ENCODE peak calls at places on chromosomes 3 and 15, in ten cellular contexts. O is upper lobe of left lung; S is central memory CD8-positive, alpha-beta T cell; U is activated naive CD4-positive, alpha-beta T cell treated with anti-CD3 and anti-CD28 coated beads, Interleukin-2, amount 50 U/mL, for 72 hours; P is Right ventricle myocardium superior; X is GM12878; I is GM23338; D is heart right ventricle; B is left lung; Z is CD4-positive, alpha-beta T cell. H is an unnamed sample.

GRCh38 chr15:78830514-78831228 is 19.4 kb upstream of the ADAMTS7 start:
- ATAC-seq in P (no peak), I (peak), Z (peak), S (no peak), O (peak), D (peak), B (no peak), U (peak), X (peak), H (peak)

GRCh38 chr3:42829083-42829627 is 19.9 kb downstream of the ACKR2 start:
- ATAC-seq in I (no peak), U (no peak), B (no peak), X (no peak), S (no peak), O (no peak), Z (no peak), P (no peak), D (no peak), H (no peak)

GRCh38 chr15:63364293-63365003 is 17.2 kb downstream of the CA12 start:
- ATAC-seq in I (no peak), B (no peak), U (no peak), S (no peak), Z (no peak), D (peak), O (no peak), X (no peak), P (peak), H (no peak)

GRCh38 chr3:52428151-52429005 is 16.5 kb downstream of the SEMA3G start:
- ATAC-seq in P (peak), Z (peak), O (peak), I (peak), X (peak), D (peak), U (peak), S (no peak), B (peak), H (peak)

GRCh38 chr3:127304121-127304744 is 16.4 kb upstream of the PRR20G start:
- ATAC-seq in I (peak), X (peak), S (no peak), D (no peak), B (peak), Z (no peak), O (peak), P (peak), U (no peak), H (no peak)

GRCh38 chr3:183134844-183135243 is 27.7 kb downstream of the LAMP3 start:
- ATAC-seq in O (peak), D (no peak), P (no peak), B (peak), X (no peak), Z (no peak), S (no peak), U (no peak), I (no peak), H (no peak)

GRCh38 chr15:40846846-40847224 is 3.0 kb downstream of the SPINT1 start:
- ATAC-seq in P (no peak), O (no peak), S (no peak), Z (no peak), B (peak), U (no peak), D (no peak), I (no peak), X (peak), H (no peak)

GRCh38 chr3:53230789-53231188 is 25.0 kb downstream of the TKT start:
- ATAC-seq in S (no peak), X (no peak), D (no peak), U (no peak), I (no peak), Z (no peak), B (no peak), O (no peak), P (no peak), H (no peak)

GRCh38 chr15:36817776-36818175 is 238.3 kb downstream of the CDIN1 start:
- ATAC-seq in Z (no peak), X (no peak), S (no peak), U (no peak), P (no peak), I (no peak), B (no peak), D (no peak), O (no peak), H (no peak)

GRCh38 chr3:70383360-70383831 is 71.0 kb upstream of the MDFIC2 start:
- ATAC-seq in X (peak), O (no peak), U (no peak), D (no peak), P (no peak), Z (no peak), B (no peak), S (no peak), I (no peak), H (no peak)

GRCh38 chr3:9012521-9012920 is 49.2 kb upstream of the RAD18 start:
- ATAC-seq in X (no peak), Z (no peak), U (peak), I (no peak), B (no peak), S (no peak), D (no peak), P (no peak), O (no peak), H (peak)

GRCh38 chr15:64029111-64029510 is 17.2 kb downstream of the DAPK2 start:
- ATAC-seq in D (no peak), X (no peak), O (no peak), P (no peak), S (no peak), I (no peak), Z (no peak), B (no peak), U (no peak), H (peak)

GRCh38 chr3:152299243-152299976 is 30.7 kb downstream of the MBNL1 start:
- ATAC-seq in O (no peak), P (peak), D (peak), Z (peak), S (peak), U (peak), X (peak), I (peak), B (peak), H (peak)

GRCh38 chr3:113103588-113103987 is 107.8 kb upstream of the BOC start:
- ATAC-seq in S (no peak), D (no peak), X (no peak), Z (no peak), B (peak), P (no peak), I (no peak), O (no peak), U (no peak), H (no peak)

GRCh38 chr3:139935071-139935865 is at the start of gene CLSTN2:
- ATAC-seq in S (no peak), P (peak), B (peak), O (peak), U (peak), D (peak), X (peak), I (peak), Z (no peak), H (peak)

GRCh38 chr3:119395923-119396358 is 67.5 kb downstream of the TMEM39A start:
- ATAC-seq in I (no peak), X (peak), P (no peak), U (peak), O (no peak), B (no peak), S (no peak), D (no peak), Z (no peak), H (peak)

GRCh38 chr3:131553495-131554247 is 50.9 kb upstream of the MRPL3 start:
- ATAC-seq in U (peak), D (no peak), Z (no peak), X (peak), B (no peak), I (no peak), P (no peak), O (no peak), S (no peak), H (no peak)

GRCh38 chr3:43786102-43786952 is 95.6 kb downstream of the ABHD5 start:
- ATAC-seq in X (no peak), U (no peak), D (no peak), Z (no peak), B (no peak), S (no peak), I (no peak), O (no peak), P (no peak), H (no peak)

GRCh38 chr3:27352047-27352446 is 17.1 kb downstream of the NEK10 start:
- ATAC-seq in Z (no peak), O (no peak), I (no peak), X (no peak), B (no peak), P (no peak), U (no peak), D (no peak), S (no peak), H (no peak)

GRCh38 chr3:71184252-71184651 is 399.3 kb downstream of the FOXP1 start:
- ATAC-seq in O (no peak), B (no peak), S (no peak), D (no peak), P (no peak), U (no peak), Z (no peak), I (no peak), X (no peak), H (no peak)

GRCh38 chr3:150426292-150426691 is 18.2 kb downstream of the TSC22D2 start:
- ATAC-seq in I (no peak), X (no peak), B (peak), D (no peak), S (no peak), P (no peak), Z (no peak), U (no peak), O (no peak), H (no peak)

GRCh38 chr3:177772908-177773557 is 575.8 kb upstream of the TBL1XR1 start:
- ATAC-seq in P (peak), Z (no peak), I (no peak), D (peak), O (no peak), U (no peak), X (peak), B (peak), S (no peak), H (no peak)

GRCh38 chr3:170864525-170865208 is 5.3 kb downstream of the RPL22L1 start:
- ATAC-seq in D (no peak), X (no peak), O (no peak), U (no peak), P (no peak), B (no peak), Z (no peak), S (no peak), I (peak), H (no peak)

GRCh38 chr3:127655641-127656040 is 17.1 kb upstream of the ABTB1 start:
- ATAC-seq in I (no peak), D (no peak), O (no peak), Z (no peak), U (no peak), B (peak), P (no peak), S (no peak), X (no peak), H (no peak)

GRCh38 chr15:34987623-34987981 is 485 bp downstream of the ZNF770 start:
- ATAC-seq in P (peak), D (peak), O (peak), S (no peak), X (peak), I (no peak), Z (no peak), U (no peak), B (peak), H (no peak)

GRCh38 chr3:43885908-43886618 is 195.3 kb downstream of the ABHD5 start:
- ATAC-seq in P (peak), Z (no peak), I (no peak), S (no peak), O (no peak), X (no peak), B (no peak), D (no peak), U (no peak), H (no peak)

GRCh38 chr15:85840802-85841152 is 46.1 kb upstream of the KLHL25 start:
- ATAC-seq in B (no peak), X (no peak), S (no peak), O (no peak), U (no peak), P (no peak), Z (no peak), D (no peak), I (no peak), H (no peak)

GRCh38 chr3:71066356-71066755 is 517.2 kb downstream of the FOXP1 start:
- ATAC-seq in X (no peak), S (no peak), U (peak), D (no peak), B (peak), Z (peak), O (no peak), P (no peak), I (no peak), H (peak)

GRCh38 chr15:65925338-65925737 is 56.0 kb downstream of the RAB11A start:
- ATAC-seq in B (no peak), S (no peak), Z (no peak), P (no peak), U (no peak), O (no peak), I (no peak), D (no peak), X (no peak), H (no peak)

GRCh38 chr15:79296583-79296982 is 14.1 kb downstream of the ANKRD34C start:
- ATAC-seq in Z (no peak), S (no peak), X (peak), U (no peak), O (no peak), B (no peak), I (peak), D (no peak), P (no peak), H (no peak)

GRCh38 chr3:41932511-41932910 is 29.4 kb downstream of the ULK4 start:
- ATAC-seq in P (no peak), O (no peak), S (no peak), X (no peak), U (no peak), D (no peak), B (peak), Z (no peak), I (no peak), H (no peak)

GRCh38 chr3:124519844-124520243 is 210.4 kb upstream of the UMPS start:
- ATAC-seq in U (no peak), Z (no peak), D (no peak), O (no peak), S (no peak), X (no peak), B (no peak), I (no peak), P (no peak), H (no peak)

H was measured in activated T-helper 17 cell treated with anti-CD3 and anti-CD28 coated beads, Interleukin-2, amount 50 U/mL, for 72 hours.